ENCODE peak calls at places on chromosomes 12 and 14, in five cellular contexts. One of them, this sample, is unnamed.

GRCh38 chr12:57107456-57107855 is 3.7 kb downstream of the STAT6 start:
- DNase-seq in fibroblast of lung: no peak
- DNase-seq in uterus: no peak
- DNase-seq in endothelial cell: no peak
- DNase-seq in sigmoid colon: no peak
- DNase-seq in this sample: no peak

GRCh38 chr12:8446642-8447547 is 8.9 kb upstream of the CLEC6A start:
- DNase-seq in fibroblast of lung: no peak
- DNase-seq in uterus: no peak
- DNase-seq in endothelial cell: no peak
- DNase-seq in sigmoid colon: no peak
- DNase-seq in this sample: no peak

GRCh38 chr14:73457050-73457934 is 1.1 kb downstream of the NUMB start:
- DNase-seq in fibroblast of lung: peak
- DNase-seq in uterus: peak
- DNase-seq in endothelial cell: peak
- DNase-seq in sigmoid colon: peak
- DNase-seq in this sample: no peak

GRCh38 chr12:131116437-131117117 is 162.9 kb downstream of the ADGRD1 start:
- DNase-seq in fibroblast of lung: peak
- DNase-seq in uterus: peak
- DNase-seq in endothelial cell: peak
- DNase-seq in sigmoid colon: peak
- DNase-seq in this sample: peak

GRCh38 chr12:128976120-128976519 is 122.8 kb downstream of the GLT1D1 start:
- DNase-seq in fibroblast of lung: no peak
- DNase-seq in uterus: no peak
- DNase-seq in endothelial cell: no peak
- DNase-seq in sigmoid colon: no peak
- DNase-seq in this sample: no peak

GRCh38 chr12:71945121-71945520 is 6.5 kb downstream of the TPH2 start:
- DNase-seq in fibroblast of lung: no peak
- DNase-seq in uterus: no peak
- DNase-seq in endothelial cell: no peak
- DNase-seq in sigmoid colon: no peak
- DNase-seq in this sample: no peak

GRCh38 chr14:76810953-76811400 is 1.7 kb downstream of the ANGEL1 start:
- DNase-seq in fibroblast of lung: peak
- DNase-seq in uterus: no peak
- DNase-seq in endothelial cell: peak
- DNase-seq in sigmoid colon: no peak
- DNase-seq in this sample: peak

GRCh38 chr12:998020-998874 is 7.2 kb downstream of the ERC1 start:
- DNase-seq in fibroblast of lung: no peak
- DNase-seq in uterus: no peak
- DNase-seq in endothelial cell: no peak
- DNase-seq in sigmoid colon: no peak
- DNase-seq in this sample: peak

GRCh38 chr12:9669534-9669933 is at the start of gene CLEC2D:
- DNase-seq in fibroblast of lung: no peak
- DNase-seq in uterus: no peak
- DNase-seq in endothelial cell: no peak
- DNase-seq in sigmoid colon: no peak
- DNase-seq in this sample: no peak

GRCh38 chr14:76953196-76953945 is 75.1 kb downstream of the IRF2BPL start:
- DNase-seq in fibroblast of lung: peak
- DNase-seq in uterus: peak
- DNase-seq in endothelial cell: no peak
- DNase-seq in sigmoid colon: peak
- DNase-seq in this sample: peak

GRCh38 chr12:76863811-76864210 is 15.0 kb downstream of the CSRP2 start:
- DNase-seq in fibroblast of lung: peak
- DNase-seq in uterus: no peak
- DNase-seq in endothelial cell: no peak
- DNase-seq in sigmoid colon: no peak
- DNase-seq in this sample: no peak

DNA sequence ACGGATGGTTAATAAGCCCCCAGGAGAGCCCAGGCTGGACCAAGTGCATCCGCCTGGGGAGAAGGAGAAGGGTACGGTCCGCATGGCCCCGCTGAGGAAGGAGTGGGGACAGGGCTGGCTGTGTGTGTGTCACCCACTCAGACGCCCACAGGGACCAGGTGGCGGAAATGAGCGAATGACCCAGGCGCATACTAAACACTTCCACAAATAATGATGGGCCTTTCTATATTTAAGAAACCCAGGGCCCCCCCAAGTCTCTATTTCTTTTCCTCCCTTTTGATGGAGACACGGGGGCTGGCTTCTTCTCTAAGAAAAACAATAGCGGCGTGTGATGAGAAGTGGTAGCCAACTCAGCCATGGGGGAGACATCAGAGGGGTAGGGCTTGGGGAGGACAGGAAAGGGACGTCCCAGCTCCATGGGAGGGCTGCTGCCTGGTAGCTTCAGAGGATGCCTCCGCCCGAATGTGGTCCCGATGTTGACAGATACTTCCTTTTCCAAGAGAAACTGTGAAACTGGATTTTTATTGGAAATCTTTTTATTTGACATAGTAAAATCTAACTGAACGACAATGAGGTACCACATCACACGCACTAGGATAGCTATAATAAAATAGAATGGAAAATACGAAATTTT is 6.3 kb upstream of the MAP1LC3B2 start:
- DNase-seq in fibroblast of lung: no peak
- DNase-seq in uterus: no peak
- DNase-seq in endothelial cell: no peak
- DNase-seq in sigmoid colon: no peak
- DNase-seq in this sample: no peak
- TF ChIP-seq CTCF in fibroblast of lung: no peak
- TF ChIP-seq CTCF in uterus: no peak
- TF ChIP-seq CTCF in endothelial cell: no peak
- TF ChIP-seq CTCF in sigmoid colon: no peak
- TF ChIP-seq CTCF in this sample: no peak

GRCh38 chr14:100375963-100376735 is 53.0 kb downstream of the SLC25A47 start:
- DNase-seq in fibroblast of lung: peak
- DNase-seq in uterus: peak
- DNase-seq in endothelial cell: peak
- DNase-seq in sigmoid colon: peak
- DNase-seq in this sample: peak

GRCh38 chr14:100375273-100375962 is 52.3 kb downstream of the SLC25A47 start:
- DNase-seq in fibroblast of lung: peak
- DNase-seq in uterus: peak
- DNase-seq in endothelial cell: peak
- DNase-seq in sigmoid colon: peak
- DNase-seq in this sample: peak

GRCh38 chr14:100374891-100375272 is 51.7 kb downstream of the SLC25A47 start:
- DNase-seq in fibroblast of lung: no peak
- DNase-seq in uterus: no peak
- DNase-seq in endothelial cell: no peak
- DNase-seq in sigmoid colon: no peak
- DNase-seq in this sample: no peak

GRCh38 chr14:100374270-100374669 is 51.1 kb downstream of the SLC25A47 start:
- DNase-seq in fibroblast of lung: no peak
- DNase-seq in uterus: no peak
- DNase-seq in endothelial cell: no peak
- DNase-seq in sigmoid colon: no peak
- DNase-seq in this sample: no peak

GRCh38 chr14:100376751-100377171 is 53.6 kb downstream of the SLC25A47 start:
- DNase-seq in fibroblast of lung: peak
- DNase-seq in uterus: no peak
- DNase-seq in endothelial cell: peak
- DNase-seq in sigmoid colon: no peak
- DNase-seq in this sample: peak
- TF ChIP-seq CTCF in fibroblast of lung: peak
- TF ChIP-seq CTCF in uterus: no peak
- TF ChIP-seq CTCF in endothelial cell: no peak
- TF ChIP-seq CTCF in sigmoid colon: peak
- TF ChIP-seq CTCF in this sample: peak

GRCh38 chr12:126930234-126930633 is 1336.7 kb upstream of the TMEM132C start:
- DNase-seq in fibroblast of lung: no peak
- DNase-seq in uterus: no peak
- DNase-seq in endothelial cell: no peak
- DNase-seq in sigmoid colon: no peak
- DNase-seq in this sample: no peak

DNA sequence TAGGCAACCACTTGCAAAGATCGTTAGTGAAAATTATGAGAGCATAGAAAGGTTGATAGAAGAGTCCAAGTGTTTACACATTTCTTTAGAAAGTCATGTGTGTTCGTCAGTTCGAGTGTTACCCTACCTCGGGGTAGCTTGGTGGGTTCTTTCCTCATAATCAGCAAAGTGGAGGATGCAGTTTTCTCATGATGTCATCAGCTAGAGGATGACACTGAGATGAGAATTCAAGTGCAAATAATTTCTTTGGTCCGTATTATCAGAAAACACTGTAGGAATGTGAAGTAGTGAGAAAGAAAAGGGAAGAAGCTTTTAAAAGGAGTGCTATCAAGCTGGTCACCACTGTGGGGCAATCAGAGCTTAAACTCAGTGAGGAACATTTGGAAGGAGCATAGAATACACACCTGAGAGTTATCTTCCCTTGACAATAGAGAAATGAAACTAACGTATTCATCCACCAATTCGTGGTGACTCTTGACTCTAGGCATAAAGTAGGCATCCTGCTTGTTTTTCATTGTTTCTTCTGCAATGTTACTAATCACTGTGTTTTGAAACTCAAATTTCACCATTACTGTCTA is 1340.9 kb upstream of the TMEM132C start:
- DNase-seq in fibroblast of lung: no peak
- DNase-seq in uterus: no peak
- DNase-seq in endothelial cell: no peak
- DNase-seq in sigmoid colon: no peak
- DNase-seq in this sample: peak
- TF ChIP-seq CTCF in fibroblast of lung: no peak
- TF ChIP-seq CTCF in uterus: no peak
- TF ChIP-seq CTCF in endothelial cell: no peak
- TF ChIP-seq CTCF in sigmoid colon: no peak
- TF ChIP-seq CTCF in this sample: no peak

GRCh38 chr12:121212875-121213274 is 2.9 kb downstream of the P2RX4 start:
- DNase-seq in fibroblast of lung: no peak
- DNase-seq in uterus: no peak
- DNase-seq in endothelial cell: no peak
- DNase-seq in sigmoid colon: no peak
- DNase-seq in this sample: no peak

GRCh38 chr12:121209221-121209620 is 708 bp upstream of the P2RX4 start:
- DNase-seq in fibroblast of lung: no peak
- DNase-seq in uterus: no peak
- DNase-seq in endothelial cell: no peak
- DNase-seq in sigmoid colon: no peak
- DNase-seq in this sample: no peak

GRCh38 chr12:121205491-121205890 is 4.4 kb upstream of the P2RX4 start:
- DNase-seq in fibroblast of lung: no peak
- DNase-seq in uterus: no peak
- DNase-seq in endothelial cell: no peak
- DNase-seq in sigmoid colon: no peak
- DNase-seq in this sample: no peak

GRCh38 chr12:121214171-121214777 is 4.3 kb downstream of the P2RX4 start:
- DNase-seq in fibroblast of lung: peak
- DNase-seq in uterus: no peak
- DNase-seq in endothelial cell: no peak
- DNase-seq in sigmoid colon: no peak
- DNase-seq in this sample: peak

GRCh38 chr12:121209629-121210572 is at the start of gene P2RX4:
- DNase-seq in fibroblast of lung: peak
- DNase-seq in uterus: peak
- DNase-seq in endothelial cell: peak
- DNase-seq in sigmoid colon: peak
- DNase-seq in this sample: peak
- TF ChIP-seq CTCF in fibroblast of lung: no peak
- TF ChIP-seq CTCF in uterus: peak
- TF ChIP-seq CTCF in endothelial cell: no peak
- TF ChIP-seq CTCF in sigmoid colon: no peak
- TF ChIP-seq CTCF in this sample: no peak

GRCh38 chr14:102589761-102590290 is 2.6 kb upstream of the RCOR1 start:
- DNase-seq in fibroblast of lung: no peak
- DNase-seq in uterus: peak
- DNase-seq in endothelial cell: no peak
- DNase-seq in sigmoid colon: no peak
- DNase-seq in this sample: no peak

GRCh38 chr14:102588821-102589220 is 3.6 kb upstream of the RCOR1 start:
- DNase-seq in fibroblast of lung: no peak
- DNase-seq in uterus: no peak
- DNase-seq in endothelial cell: no peak
- DNase-seq in sigmoid colon: no peak
- DNase-seq in this sample: no peak

GRCh38 chr14:102591372-102591943 is 991 bp upstream of the RCOR1 start:
- DNase-seq in fibroblast of lung: peak
- DNase-seq in uterus: peak
- DNase-seq in endothelial cell: peak
- DNase-seq in sigmoid colon: peak
- DNase-seq in this sample: no peak

GRCh38 chr14:102591944-102592772 is at the start of gene RCOR1:
- DNase-seq in fibroblast of lung: peak
- DNase-seq in uterus: peak
- DNase-seq in endothelial cell: peak
- DNase-seq in sigmoid colon: peak
- DNase-seq in this sample: peak

DNA sequence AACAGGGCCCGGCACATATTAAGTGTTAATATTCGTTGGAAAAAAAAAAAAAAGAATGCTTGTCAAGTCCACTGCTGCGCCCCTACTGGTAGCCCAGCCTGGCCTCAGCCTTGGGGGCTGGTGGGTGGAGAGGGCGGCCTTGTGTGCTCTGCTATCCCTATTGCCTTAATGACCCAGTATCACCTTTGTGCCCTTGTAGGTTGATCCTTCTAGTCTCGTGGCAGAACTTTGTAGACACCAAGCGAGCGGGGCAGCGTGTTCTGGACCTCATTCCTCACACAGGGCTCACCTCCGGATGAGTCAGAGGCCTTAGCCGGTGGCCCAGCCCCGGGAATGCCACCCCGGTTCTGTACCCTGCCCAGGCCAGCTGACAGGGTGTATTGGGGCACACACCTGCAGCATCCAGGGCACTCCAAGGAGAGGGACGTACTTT is 1.8 kb upstream of the RCOR1 start:
- DNase-seq in fibroblast of lung: peak
- DNase-seq in uterus: peak
- DNase-seq in endothelial cell: peak
- DNase-seq in sigmoid colon: no peak
- DNase-seq in this sample: peak
- TF ChIP-seq CTCF in fibroblast of lung: peak
- TF ChIP-seq CTCF in uterus: no peak
- TF ChIP-seq CTCF in endothelial cell: peak
- TF ChIP-seq CTCF in sigmoid colon: peak
- TF ChIP-seq CTCF in this sample: peak